ENCODE peak calls at places on chromosome 1, in nine cellular contexts. X is thoracic aorta; J is tibial artery; O is amniotic stem cell; R is SW480; V is HS-27A; D is iPS-NIHi11; F is OCI-LY7; G is activated CD4-positive, alpha-beta T cell treated with anti-CD3 and anti-CD28 coated beads for 36 hours. A is an unnamed sample.

GRCh38 chr1:85091647-85092295 is 43.5 kb upstream of the MCOLN3 start:
- DNase-seq in X (no peak), J (no peak), O (no peak), R (no peak), V (no peak), D (no peak), F (no peak), G (peak), A (peak)

GRCh38 chr1:167630568-167631385 is 745 bp downstream of the RCSD1 start:
- DNase-seq in X (no peak), J (no peak), O (no peak), R (no peak), V (no peak), D (no peak), F (peak), G (peak), A (peak)

GRCh38 chr1:46581685-46582455 is 22.2 kb downstream of the MKNK1 start:
- DNase-seq in X (no peak), J (no peak), O (no peak), R (no peak), V (no peak), D (no peak), F (no peak), G (peak), A (no peak)

GRCh38 chr1:88935522-88936222 is 44.3 kb upstream of the GTF2B start:
- DNase-seq in X (no peak), J (no peak), O (no peak), R (peak), V (peak), D (peak), F (peak), G (peak), A (peak)

GRCh38 chr1:86089765-86090164 is 66.8 kb downstream of the COL24A1 start:
- DNase-seq in X (no peak), J (no peak), O (no peak), R (no peak), V (no peak), D (no peak), F (no peak), G (no peak), A (no peak)

GRCh38 chr1:177307771-177308170 is 137.0 kb downstream of the BRINP2 start:
- DNase-seq in X (no peak), J (no peak), O (no peak), R (no peak), V (no peak), D (no peak), F (no peak), G (no peak), A (no peak)

GRCh38 chr1:19448491-19449439 is 36.6 kb downstream of the CAPZB start:
- DNase-seq in X (no peak), J (peak), O (peak), R (no peak), V (peak), D (no peak), F (no peak), G (peak), A (no peak)

GRCh38 chr1:24236170-24237045 is 49.3 kb upstream of the IFNLR1 start:
- DNase-seq in X (no peak), J (no peak), O (no peak), R (peak), V (peak), D (peak), F (peak), G (peak), A (no peak)

A was measured in Karpas-422.